ENCODE peak calls at places on chromosomes 16 and 17, in four cellular contexts. I is activated CD4-positive, alpha-beta T cell treated with anti-CD3 and anti-CD28 coated beads, Interleukin-2, amount 10 ng/mL, durations not matched to agents 7 days and 5 days; X is IMR-90; V is CD8-positive, alpha-beta T cell. Q is an unnamed sample.

GRCh38 chr17:17146791-17147406 is 59.2 kb downstream of the PLD6 start:
- DNase-seq in X (no peak), V (peak), I (peak), Q (peak)

GRCh38 chr17:80443916-80444708 is 29.1 kb downstream of the ENDOV start:
- DNase-seq in I (no peak), X (no peak), V (no peak), Q (no peak)

GRCh38 chr17:61208301-61209098 is 191.1 kb upstream of the TBX2 start:
- DNase-seq in X (peak), I (no peak), V (no peak), Q (no peak)

GRCh38 chr16:13885700-13886099 is 34.3 kb upstream of the ERCC4 start:
- DNase-seq in V (no peak), X (no peak), I (no peak), Q (no peak)

GRCh38 chr17:77209330-77209748 is 68.6 kb downstream of the SEC14L1 start:
- DNase-seq in X (no peak), V (no peak), I (no peak), Q (no peak)

GRCh38 chr17:38617967-38618760 is 12.4 kb upstream of the SRCIN1 start:
- DNase-seq in X (no peak), I (no peak), V (no peak), Q (no peak)

GRCh38 chr16:87822571-87822970 is 46.7 kb downstream of the SLC7A5 start:
- DNase-seq in X (no peak), V (no peak), I (no peak), Q (no peak)

GRCh38 chr17:28729950-28730330 is 1.4 kb downstream of the NEK8 start:
- DNase-seq in X (no peak), V (no peak), I (no peak), Q (no peak)

GRCh38 chr17:6919158-6919557 is 76.7 kb upstream of the ALOX12 start:
- DNase-seq in X (no peak), I (no peak), V (no peak), Q (no peak)

GRCh38 chr17:76193616-76194015 is 46.7 kb downstream of the RNF157 start:
- DNase-seq in I (peak), V (peak), X (no peak), Q (no peak)

GRCh38 chr17:21288581-21289017 is 4.1 kb downstream of the MAP2K3 start:
- DNase-seq in I (peak), X (no peak), V (no peak), Q (no peak)

GRCh38 chr17:76272541-76273434 is 7.6 kb downstream of the UBALD2 start:
- DNase-seq in I (peak), X (no peak), V (peak), Q (no peak)

GRCh38 chr16:8713635-8714097 is 39.2 kb downstream of the ABAT start:
- DNase-seq in I (no peak), V (no peak), X (no peak), Q (no peak)

GRCh38 chr16:85522842-85523601 is 90.1 kb upstream of the GSE1 start:
- DNase-seq in I (no peak), V (no peak), X (peak), Q (no peak)

GRCh38 chr16:54862529-54862928 is 68.1 kb upstream of the IRX5 start:
- DNase-seq in X (no peak), V (no peak), I (no peak), Q (no peak)

GRCh38 chr17:10744509-10745000 is 14.7 kb upstream of the TMEM220 start:
- DNase-seq in I (peak), X (no peak), V (peak), Q (no peak)

GRCh38 chr17:55289106-55289446 is 24.3 kb downstream of the HLF start:
- DNase-seq in X (no peak), I (no peak), V (no peak), Q (no peak)

GRCh38 chr17:42409467-42410351 is 13.3 kb downstream of the CAVIN1 start:
- DNase-seq in X (peak), I (no peak), V (no peak), Q (peak)

GRCh38 chr16:89823087-89823823 is 5.0 kb upstream of the SPIRE2 start:
- DNase-seq in I (no peak), X (no peak), V (no peak), Q (no peak)

GRCh38 chr16:3454631-3455147 is 11.2 kb downstream of the NAA60 start:
- DNase-seq in V (no peak), I (no peak), X (no peak), Q (no peak)

GRCh38 chr16:87459833-87460232 is 33.0 kb downstream of the ZCCHC14 start:
- DNase-seq in X (no peak), V (no peak), I (no peak), Q (no peak)

GRCh38 chr17:79050591-79050990 is 24.0 kb upstream of the ENGASE start:
- DNase-seq in X (no peak), V (no peak), I (no peak), Q (no peak)

GRCh38 chr17:56717471-56717870 is 116.2 kb downstream of the C17orf67 start:
- DNase-seq in X (no peak), I (no peak), V (no peak), Q (no peak)

GRCh38 chr17:3845361-3845753 is 689 bp downstream of the NCBP3 start:
- DNase-seq in X (no peak), V (peak), I (peak), Q (no peak)

GRCh38 chr16:89583895-89584644 is 8.5 kb downstream of the CPNE7 start:
- DNase-seq in V (no peak), X (no peak), I (no peak), Q (no peak)

GRCh38 chr16:67104061-67104460 is 5.7 kb upstream of the PHAF1 start:
- DNase-seq in I (no peak), X (peak), V (no peak), Q (peak)

GRCh38 chr17:58534901-58535421 is 20.5 kb upstream of the MTMR4 start:
- DNase-seq in I (no peak), V (no peak), X (peak), Q (no peak)

GRCh38 chr17:622356-622755 is 92.3 kb downstream of the VPS53 start:
- DNase-seq in X (peak), I (no peak), V (no peak), Q (no peak)

GRCh38 chr17:40443196-40443987 is at the start of gene IGFBP4:
- DNase-seq in X (peak), I (peak), V (peak), Q (peak)

Q was measured in 8988T.